ENCODE peak calls at places on chromosomes 16 and 17, in seven cellular contexts. M is fibroblast of lung, I is astrocyte of the spinal cord, J is nephron progenitor cell, K is tibial nerve, Y is HFF-Myc, W is GM12865. L is an unnamed sample.

GRCh38 chr16:89598199-89598598 is 15.2 kb upstream of the DPEP1 start:
- DNase-seq in M (peak), I (no peak), J (no peak), K (no peak), Y (no peak), W (peak), L (no peak)

GRCh38 chr16:1997591-1998359 is 8.0 kb downstream of the SYNGR3 start:
- DNase-seq in M (peak), I (no peak), J (no peak), K (no peak), Y (no peak), W (no peak), L (no peak)

GRCh38 chr16:72884037-72884436 is 163.9 kb downstream of the ZFHX3 start:
- DNase-seq in M (peak), I (peak), J (no peak), K (no peak), Y (no peak), W (no peak), L (no peak)

GRCh38 chr16:1612320-1613111 is at the start of gene CRAMP1:
- DNase-seq in M (no peak), I (no peak), J (peak), K (no peak), Y (no peak), W (peak), L (no peak)

GRCh38 chr16:71360378-71360777 is 1.9 kb downstream of the CALB2 start:
- DNase-seq in M (peak), I (peak), J (no peak), K (no peak), Y (peak), W (no peak), L (no peak)

GRCh38 chr17:9725575-9725974 is 65.8 kb downstream of the DHRS7C start:
- DNase-seq in M (no peak), I (peak), J (no peak), K (no peak), Y (no peak), W (no peak), L (no peak)

GRCh38 chr16:49859139-49859947 is 3.4 kb upstream of the ZNF423 start:
- DNase-seq in M (no peak), I (no peak), J (peak), K (no peak), Y (no peak), W (no peak), L (no peak)

GRCh38 chr16:69563605-69564580 is 1.9 kb upstream of the NFAT5 start:
- DNase-seq in M (peak), I (peak), J (no peak), K (no peak), Y (no peak), W (peak), L (peak)

GRCh38 chr16:66247516-66248089 is 118.9 kb upstream of the CDH5 start:
- DNase-seq in M (peak), I (peak), J (no peak), K (peak), Y (no peak), W (no peak), L (no peak)

GRCh38 chr16:65700599-65700998 is 578.7 kb upstream of the CDH11 start:
- DNase-seq in M (no peak), I (no peak), J (no peak), K (no peak), Y (no peak), W (no peak), L (no peak)

GRCh38 chr17:17537311-17538099 is 41.3 kb upstream of the RASD1 start:
- DNase-seq in M (no peak), I (no peak), J (no peak), K (no peak), Y (no peak), W (no peak), L (no peak)

GRCh38 chr16:66470556-66470955 is 43.5 kb downstream of the BEAN1 start:
- DNase-seq in M (no peak), I (no peak), J (no peak), K (no peak), Y (no peak), W (no peak), L (no peak)

GRCh38 chr17:78890111-78890897 is 12.7 kb downstream of the CEP295NL start:
- DNase-seq in M (no peak), I (no peak), J (no peak), K (peak), Y (no peak), W (peak), L (peak)

GRCh38 chr17:81294512-81295030 is 536 bp downstream of the SLC38A10 start:
- DNase-seq in M (no peak), I (no peak), J (peak), K (no peak), Y (no peak), W (peak), L (no peak)

GRCh38 chr17:4972752-4973151 is 5.1 kb upstream of the SPAG7 start:
- DNase-seq in M (no peak), I (no peak), J (no peak), K (no peak), Y (no peak), W (no peak), L (peak)

GRCh38 chr16:23508589-23509440 is 1.5 kb downstream of the GGA2 start:
- DNase-seq in M (peak), I (peak), J (peak), K (no peak), Y (no peak), W (peak), L (no peak)

GRCh38 chr17:59357929-59358328 is 26.5 kb downstream of the YPEL2 start:
- DNase-seq in M (no peak), I (peak), J (no peak), K (no peak), Y (no peak), W (no peak), L (no peak)

GRCh38 chr17:19002805-19003542 is 1.6 kb downstream of the FAM83G start:
- DNase-seq in M (peak), I (peak), J (no peak), K (no peak), Y (no peak), W (no peak), L (no peak)

GRCh38 chr17:55212880-55213279 is 51.9 kb upstream of the HLF start:
- DNase-seq in M (no peak), I (no peak), J (no peak), K (no peak), Y (no peak), W (no peak), L (no peak)

GRCh38 chr17:83109793-83110645 is 30.6 kb downstream of the METRNL start:
- DNase-seq in M (peak), I (peak), J (no peak), K (peak), Y (peak), W (no peak), L (no peak)

GRCh38 chr16:17029602-17030350 is 441.0 kb downstream of the XYLT1 start:
- DNase-seq in M (no peak), I (no peak), J (no peak), K (no peak), Y (no peak), W (no peak), L (no peak)

GRCh38 chr16:17024514-17024913 is 446.2 kb downstream of the XYLT1 start:
- DNase-seq in M (no peak), I (no peak), J (no peak), K (no peak), Y (no peak), W (no peak), L (no peak)

GRCh38 chr16:17023606-17024005 is 447.2 kb downstream of the XYLT1 start:
- DNase-seq in M (no peak), I (no peak), J (no peak), K (no peak), Y (no peak), W (no peak), L (no peak)

GRCh38 chr16:17026600-17027242 is 444.0 kb downstream of the XYLT1 start:
- DNase-seq in M (no peak), I (no peak), J (no peak), K (no peak), Y (no peak), W (peak), L (no peak)

GRCh38 chr16:17027488-17028129 is 443.2 kb downstream of the XYLT1 start:
- DNase-seq in M (no peak), I (no peak), J (no peak), K (no peak), Y (no peak), W (peak), L (no peak)
- TF ChIP-seq CTCF in M (no peak), I (no peak), J (no peak), K (no peak), Y (no peak), W (no peak), L (no peak)

GRCh38 chr16:53069772-53070171 is 15.0 kb downstream of the CHD9 start:
- DNase-seq in M (no peak), I (no peak), J (no peak), K (no peak), Y (no peak), W (peak), L (no peak)
- TF ChIP-seq CTCF in M (no peak), I (no peak), J (no peak), K (no peak), Y (no peak), W (no peak), L (no peak)

GRCh38 chr17:31394544-31394943 is 3.1 kb downstream of the RAB11FIP4 start:
- DNase-seq in M (peak), I (peak), J (peak), K (peak), Y (peak), W (peak), L (no peak)
- TF ChIP-seq CTCF in M (no peak), I (no peak), J (no peak), K (no peak), Y (no peak), W (no peak), L (no peak)

DNA sequence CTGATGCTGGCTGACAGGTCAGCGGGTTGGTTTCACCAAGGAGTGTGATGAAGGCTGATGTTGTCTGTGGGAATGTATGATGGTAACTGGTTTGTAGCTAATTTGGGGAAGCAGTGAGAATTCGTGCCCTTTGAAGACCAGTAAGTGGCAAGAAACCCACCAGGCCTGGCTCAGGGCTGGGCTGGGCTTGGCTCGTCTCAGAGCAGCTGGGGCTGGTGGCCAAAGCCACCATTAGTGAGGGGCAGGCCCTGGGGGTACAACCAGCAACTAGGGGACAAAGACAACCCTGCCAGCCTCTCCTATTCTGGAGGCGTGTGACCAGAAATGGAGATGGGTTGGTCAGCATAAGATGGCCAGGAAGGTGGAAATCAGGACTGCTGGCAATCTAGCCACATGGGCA is 13.0 kb upstream of the STH start:
- DNase-seq in M (no peak), I (no peak), J (no peak), K (no peak), Y (no peak), W (no peak), L (no peak)
- TF ChIP-seq CTCF in M (no peak), I (no peak), J (no peak), K (no peak), Y (no peak), W (no peak), L (no peak)

GRCh38 chr16:56270828-56271227 is 79.5 kb downstream of the GNAO1 start:
- DNase-seq in M (no peak), I (no peak), J (no peak), K (no peak), Y (no peak), W (no peak), L (no peak)

GRCh38 chr16:56269276-56269675 is 78.0 kb downstream of the GNAO1 start:
- DNase-seq in M (no peak), I (no peak), J (no peak), K (no peak), Y (no peak), W (no peak), L (no peak)

GRCh38 chr16:56268799-56269198 is 77.5 kb downstream of the GNAO1 start:
- DNase-seq in M (no peak), I (no peak), J (no peak), K (no peak), Y (no peak), W (no peak), L (no peak)

GRCh38 chr16:56267888-56268287 is 76.6 kb downstream of the GNAO1 start:
- DNase-seq in M (no peak), I (no peak), J (no peak), K (no peak), Y (no peak), W (no peak), L (no peak)

DNA sequence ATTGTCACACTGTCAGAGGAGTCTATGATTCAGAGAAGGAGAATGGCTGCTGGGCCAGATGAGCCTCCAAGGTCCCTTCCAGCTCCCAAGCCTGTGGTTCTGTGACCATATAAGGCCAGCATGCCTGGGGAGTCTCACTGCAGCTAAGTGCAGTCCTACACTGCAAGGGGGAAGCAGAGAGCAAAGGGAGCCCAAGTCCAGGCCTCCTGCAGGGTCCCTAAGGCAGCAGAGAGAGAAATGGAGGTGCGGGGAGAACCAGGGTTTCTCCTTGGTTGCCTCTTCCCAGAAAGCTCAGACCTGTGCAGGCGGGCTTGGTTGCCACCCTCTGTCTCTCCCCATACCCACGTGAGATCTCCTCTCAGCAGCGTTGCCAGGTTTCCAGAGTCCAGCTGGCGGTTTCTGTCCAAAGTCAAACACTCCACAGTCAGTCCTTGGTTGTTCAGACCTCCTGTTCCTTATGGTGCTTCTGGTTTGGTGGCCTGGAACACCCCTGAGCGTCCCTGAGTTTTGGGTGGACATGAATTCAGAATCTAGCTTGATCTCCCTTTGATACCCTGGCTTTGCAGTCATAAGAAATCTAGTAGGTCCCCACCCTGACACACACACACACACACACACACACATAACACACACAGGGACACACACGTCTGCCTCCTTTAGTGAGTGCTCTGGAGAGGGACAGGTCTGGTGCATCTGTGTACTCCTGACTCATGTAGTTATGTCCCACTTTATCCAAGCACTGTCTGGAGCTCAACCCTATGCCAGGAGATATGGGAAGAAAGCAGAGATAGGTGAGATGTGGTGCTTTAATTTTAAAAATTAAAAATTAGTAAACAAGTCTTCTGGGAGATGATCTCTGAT is 78.8 kb downstream of the GNAO1 start:
- DNase-seq in M (no peak), I (peak), J (peak), K (no peak), Y (no peak), W (no peak), L (no peak)
- TF ChIP-seq CTCF in M (no peak), I (peak), J (no peak), K (no peak), Y (peak), W (no peak), L (no peak)

GRCh38 chr17:64736804-64737492 is 74.8 kb upstream of the SMURF2 start:
- DNase-seq in M (peak), I (peak), J (no peak), K (no peak), Y (no peak), W (peak), L (no peak)
- TF ChIP-seq CTCF in M (peak), I (peak), J (peak), K (peak), Y (peak), W (peak), L (peak)

DNA sequence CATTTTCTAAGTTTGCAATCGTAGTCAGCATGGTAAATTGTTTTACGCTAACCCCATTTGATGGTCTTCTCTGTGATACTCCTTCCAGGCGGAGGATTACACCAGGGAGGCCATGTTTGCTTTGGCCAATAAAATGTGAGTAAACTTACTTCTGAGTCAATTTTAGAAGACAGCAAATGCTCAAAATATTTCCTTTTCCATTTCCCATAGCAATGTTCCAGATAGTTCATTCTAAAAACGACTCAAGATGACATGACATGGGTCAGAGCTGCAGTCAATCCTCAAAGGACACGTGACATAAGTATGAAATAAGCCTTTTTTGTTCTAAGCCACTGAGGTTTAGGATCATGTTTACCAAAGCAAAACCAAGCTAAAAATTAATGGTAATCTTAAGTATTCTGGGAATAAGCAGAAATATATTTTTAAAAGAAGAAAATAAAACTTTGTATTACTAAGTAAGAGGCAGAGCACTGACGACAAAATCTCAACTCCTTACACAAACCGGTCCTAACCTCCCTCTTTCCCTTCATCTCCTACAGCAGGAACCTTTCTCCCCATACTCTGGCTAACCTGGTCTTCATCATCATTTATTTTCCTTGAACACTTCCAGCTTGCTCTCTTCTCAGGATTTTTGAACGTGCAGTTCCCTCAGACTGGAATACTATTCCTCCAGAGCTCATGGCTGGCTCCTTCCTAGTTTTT is 266.2 kb downstream of the CEP112 start:
- DNase-seq in M (no peak), I (peak), J (no peak), K (no peak), Y (no peak), W (no peak), L (no peak)
- TF ChIP-seq CTCF in M (no peak), I (no peak), J (no peak), K (no peak), Y (no peak), W (no peak), L (no peak)

GRCh38 chr16:86252596-86252995 is 257.7 kb upstream of the FOXF1 start:
- DNase-seq in M (peak), I (peak), J (peak), K (no peak), Y (no peak), W (peak), L (no peak)
- TF ChIP-seq CTCF in M (peak), I (peak), J (peak), K (no peak), Y (peak), W (peak), L (peak)

DNA sequence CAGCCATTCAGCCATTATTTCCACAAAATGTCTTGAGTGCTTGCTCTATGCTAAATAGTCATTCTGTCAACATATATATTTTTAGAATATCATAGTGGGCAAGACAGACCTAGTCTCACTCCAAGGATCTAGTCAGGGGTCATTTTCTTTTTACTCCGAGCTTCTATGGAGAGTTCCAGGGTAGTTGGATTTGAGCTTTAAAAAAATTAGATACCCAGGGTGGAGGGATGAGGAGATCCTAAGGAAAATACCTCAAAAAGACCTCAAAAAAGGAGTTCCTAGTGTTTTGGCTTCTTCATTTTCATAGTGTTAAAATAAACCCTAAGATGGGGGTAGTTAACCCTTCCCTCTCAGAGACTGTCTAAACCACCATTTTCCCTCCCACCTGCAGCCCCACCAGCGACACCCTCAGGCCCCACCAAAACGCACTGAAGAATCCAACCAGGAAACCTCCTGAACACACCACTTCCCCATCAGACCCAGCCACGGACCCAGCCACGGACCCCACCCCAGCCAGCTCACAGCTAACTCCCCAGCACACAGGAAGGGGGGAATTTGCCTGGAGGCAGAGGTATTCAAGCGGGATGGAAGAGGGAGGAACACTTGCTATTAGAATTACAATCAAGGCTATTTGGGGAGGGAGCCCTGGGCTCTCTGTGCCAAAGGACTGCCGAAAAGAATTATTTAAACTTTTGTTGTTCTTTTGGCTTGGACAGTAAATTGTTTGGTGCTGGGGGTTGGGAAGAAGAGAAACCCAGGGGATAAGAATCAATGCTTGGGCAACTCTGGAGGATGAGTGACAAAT is 2.2 kb downstream of the ETV4 start:
- DNase-seq in M (no peak), I (no peak), J (no peak), K (no peak), Y (no peak), W (no peak), L (no peak)
- TF ChIP-seq CTCF in M (no peak), I (no peak), J (no peak), K (no peak), Y (no peak), W (no peak), L (no peak)

L was measured in CD14-positive monocyte.